ENCODE peak calls at places on chromosomes 2 and 18, in eight cellular contexts. O is HEK293T; B is stimulated activated CD4-positive, alpha-beta T cell treated with anti-CD3 and anti-CD28 coated beads, Interleukin-1b, Interleukin-23, amount 100 ng/mL, for 1 hour; Y is neuronal stem cell; S is AG10803; R is glutamatergic neuron; C is cardiac fibroblast; H is T-cell. N is an unnamed sample.

GRCh38 chr2:164737612-164738081 is 104.0 kb downstream of the COBLL1 start:
- DNase-seq in O (peak; percentile 73), B (no peak), Y (peak; percentile 67), S (peak; percentile 64), R (peak; percentile 39), C (peak; percentile 74), H (no peak), N (peak; percentile 4)

GRCh38 chr18:48750485-48751175 is 200.1 kb downstream of the SMAD7 start:
- DNase-seq in O (no peak), B (no peak), Y (no peak), S (peak; percentile 73), R (no peak), C (peak; percentile 42), H (no peak), N (no peak)

GRCh38 chr2:181586569-181587076 is 70.3 kb downstream of the CERKL start:
- DNase-seq in O (no peak), B (no peak), Y (no peak), S (no peak), R (peak; percentile 50), C (no peak), H (no peak), N (no peak)

GRCh38 chr18:57801379-57802165 is 1.5 kb downstream of the ATP8B1 start:
- DNase-seq in O (no peak), B (no peak), Y (peak; percentile 6), S (no peak), R (no peak), C (no peak), H (no peak), N (no peak)

GRCh38 chr18:79584491-79585394 is 94.9 kb upstream of the CTDP1 start:
- DNase-seq in O (no peak), B (no peak), Y (no peak), S (no peak), R (no peak), C (no peak), H (no peak), N (no peak)

GRCh38 chr2:23861952-23862351 is 65.0 kb downstream of the ATAD2B start:
- DNase-seq in O (no peak), B (no peak), Y (no peak), S (no peak), R (no peak), C (no peak), H (no peak), N (no peak)

GRCh38 chr18:57084331-57085298 is 62.3 kb upstream of the BOD1L2 start:
- DNase-seq in O (no peak), B (no peak), Y (no peak), S (no peak), R (no peak), C (no peak), H (no peak), N (no peak)

GRCh38 chr2:43133708-43134570 is 92.5 kb downstream of the ZFP36L2 start:
- DNase-seq in O (no peak), B (peak; percentile 29), Y (no peak), S (no peak), R (peak; percentile 14), C (no peak), H (peak; percentile 88), N (no peak)

GRCh38 chr2:237674731-237675276 is 47.4 kb downstream of the LRRFIP1 start:
- DNase-seq in O (no peak), B (peak; percentile 67), Y (no peak), S (peak; percentile 78), R (peak; percentile 60), C (peak; percentile 94), H (peak; percentile 84), N (no peak)

GRCh38 chr2:217729426-217730058 is 273.3 kb downstream of the TNS1 start:
- DNase-seq in O (no peak), B (no peak), Y (no peak), S (peak; percentile 81), R (no peak), C (peak; percentile 38), H (no peak), N (peak; percentile 49)

GRCh38 chr2:183665403-183665802 is 541.2 kb downstream of the NUP35 start:
- DNase-seq in O (peak; percentile 4), B (no peak), Y (no peak), S (no peak), R (no peak), C (no peak), H (no peak), N (no peak)

GRCh38 chr2:16330571-16331351 is 334.9 kb downstream of the CYRIA start:
- DNase-seq in O (no peak), B (no peak), Y (peak; percentile 76), S (no peak), R (no peak), C (no peak), H (no peak), N (no peak)

GRCh38 chr2:61759718-61760117 is 94.1 kb downstream of the FAM161A start:
- DNase-seq in O (no peak), B (no peak), Y (no peak), S (peak; percentile 57), R (no peak), C (peak; percentile 53), H (no peak), N (no peak)

GRCh38 chr2:156695020-156695419 is 258.8 kb downstream of the GPD2 start:
- DNase-seq in O (no peak), B (no peak), Y (no peak), S (no peak), R (no peak), C (no peak), H (no peak), N (no peak)

GRCh38 chr2:178143481-178143880 is 31.2 kb downstream of the RBM45 start:
- DNase-seq in O (no peak), B (no peak), Y (no peak), S (no peak), R (no peak), C (no peak), H (no peak), N (no peak)

GRCh38 chr2:25361261-25362048 is 19.7 kb upstream of the DNMT3A start:
- DNase-seq in O (no peak), B (no peak), Y (no peak), S (no peak), R (no peak), C (no peak), H (no peak), N (no peak)

GRCh38 chr18:23629444-23629946 is 33.2 kb downstream of the ANKRD29 start:
- DNase-seq in O (no peak), B (no peak), Y (no peak), S (no peak), R (no peak), C (no peak), H (no peak), N (no peak)

GRCh38 chr2:73701968-73702665 is 35.0 kb downstream of the TPRKB start:
- DNase-seq in O (no peak), B (no peak), Y (no peak), S (no peak), R (no peak), C (no peak), H (no peak), N (no peak)

GRCh38 chr2:199469514-199470360 is 12.0 kb upstream of the SATB2 start:
- DNase-seq in O (no peak), B (no peak), Y (peak; percentile 12), S (no peak), R (no peak), C (no peak), H (no peak), N (no peak)

GRCh38 chr2:112048236-112048592 is 6.9 kb upstream of the TMEM87B start:
- DNase-seq in O (no peak), B (no peak), Y (no peak), S (no peak), R (no peak), C (no peak), H (no peak), N (no peak)

GRCh38 chr18:22346968-22347611 is 70.6 kb downstream of the CTAGE1 start:
- DNase-seq in O (peak; percentile 66), B (no peak), Y (peak; percentile 54), S (peak; percentile 52), R (peak; percentile 44), C (peak; percentile 77), H (no peak), N (no peak)

GRCh38 chr2:209334188-209335017 is 89.4 kb upstream of the MAP2 start:
- DNase-seq in O (peak; percentile 51), B (no peak), Y (peak; percentile 64), S (peak; percentile 49), R (peak; percentile 65), C (peak; percentile 75), H (no peak), N (peak; percentile 65)

GRCh38 chr2:27705851-27706622 is 42.3 kb downstream of the SLC4A1AP start:
- DNase-seq in O (no peak), B (no peak), Y (no peak), S (peak; percentile 94), R (no peak), C (peak; percentile 96), H (no peak), N (no peak)

GRCh38 chr2:74489906-74490305 is 7.0 kb downstream of the TTC31 start:
- DNase-seq in O (no peak), B (no peak), Y (no peak), S (no peak), R (no peak), C (no peak), H (no peak), N (no peak)

GRCh38 chr2:101230541-101230993 is 22.1 kb upstream of the CNOT11 start:
- DNase-seq in O (no peak), B (no peak), Y (no peak), S (peak; percentile 38), R (no peak), C (no peak), H (no peak), N (no peak)

GRCh38 chr18:57430166-57430958 is 4.8 kb upstream of the ONECUT2 start:
- DNase-seq in O (no peak), B (no peak), Y (peak; percentile 37), S (no peak), R (peak; percentile 23), C (no peak), H (no peak), N (no peak)

GRCh38 chr2:66781804-66782203 is 346.9 kb downstream of the MEIS1 start:
- DNase-seq in O (no peak), B (no peak), Y (no peak), S (no peak), R (no peak), C (no peak), H (no peak), N (no peak)

GRCh38 chr18:36702398-36703010 is 126.3 kb downstream of the TPGS2 start:
- DNase-seq in O (no peak), B (no peak), Y (no peak), S (peak; percentile 94), R (no peak), C (no peak), H (no peak), N (no peak)

GRCh38 chr18:79695856-79696850 is 16.6 kb downstream of the CTDP1 start:
- DNase-seq in O (no peak), B (no peak), Y (no peak), S (no peak), R (no peak), C (no peak), H (no peak), N (no peak)

GRCh38 chr2:188978291-188979081 is 4.3 kb downstream of the COL3A1 start:
- DNase-seq in O (no peak), B (no peak), Y (no peak), S (peak; percentile 85), R (no peak), C (peak; percentile 91), H (no peak), N (no peak)

GRCh38 chr2:86825728-86826386 is 35.1 kb upstream of the CD8A start:
- DNase-seq in O (no peak), B (no peak), Y (no peak), S (no peak), R (no peak), C (no peak), H (peak; percentile 71), N (no peak)

GRCh38 chr2:191231995-191232394 is 13.2 kb upstream of the MYO1B start:
- DNase-seq in O (no peak), B (no peak), Y (no peak), S (peak; percentile 84), R (no peak), C (peak; percentile 69), H (no peak), N (no peak)

GRCh38 chr2:102637358-102637757 is 18.0 kb downstream of the SLC9A2 start:
- DNase-seq in O (no peak), B (no peak), Y (no peak), S (no peak), R (no peak), C (no peak), H (no peak), N (no peak)

GRCh38 chr18:45670281-45670962 is 53.6 kb upstream of the SLC14A1 start:
- DNase-seq in O (no peak), B (no peak), Y (no peak), S (peak; percentile 55), R (no peak), C (peak; percentile 84), H (peak; percentile 39), N (no peak)

N was measured in cerebellum.